ENCODE peak calls at places on chromosomes 4 and X, in ten cellular contexts. G, B, E, Z, L, P, V, U, I and A are unnamed samples.

GRCh38 chrX:5415738-5416137 is 812.9 kb downstream of the NLGN4X start:
- DNase-seq in G (no peak), B (no peak), E (no peak), Z (no peak), L (no peak), P (no peak), V (no peak), U (no peak), I (no peak), A (no peak)

GRCh38 chr4:5968246-5968645 is 50.0 kb downstream of the C4orf50 start:
- DNase-seq in G (no peak), B (no peak), E (no peak), Z (no peak), L (no peak), P (no peak), V (no peak), U (peak; percentile 27), I (no peak), A (no peak)

GRCh38 chr4:90753068-90753467 is 625.9 kb downstream of the CCSER1 start:
- DNase-seq in G (no peak), B (no peak), E (no peak), Z (peak; percentile 84), L (no peak), P (no peak), V (no peak), U (no peak), I (peak; percentile 49), A (no peak)

GRCh38 chrX:69307736-69308135 is 142.5 kb upstream of the PJA1 start:
- DNase-seq in G (no peak), B (no peak), E (no peak), Z (no peak), L (no peak), P (no peak), V (no peak), U (no peak), I (no peak), A (no peak)

GRCh38 chr4:148060264-148061138 is 328.6 kb downstream of the ARHGAP10 start:
- DNase-seq in G (no peak), B (no peak), E (peak; percentile 2), Z (no peak), L (peak; percentile 67), P (peak; percentile 76), V (no peak), U (no peak), I (no peak), A (no peak)

GRCh38 chr4:147388016-147388415 is 92.9 kb upstream of the EDNRA start:
- DNase-seq in G (no peak), B (no peak), E (no peak), Z (no peak), L (no peak), P (no peak), V (no peak), U (no peak), I (no peak), A (no peak)

GRCh38 chr4:158169516-158169915 is 3.3 kb downstream of the GASK1B start:
- DNase-seq in G (no peak), B (no peak), E (no peak), Z (no peak), L (no peak), P (no peak), V (no peak), U (no peak), I (no peak), A (no peak)

GRCh38 chr4:173522160-173522873 is 7.7 kb downstream of the HAND2 start:
- DNase-seq in G (peak; percentile 93), B (no peak), E (peak; percentile 72), Z (peak; percentile 80), L (no peak), P (no peak), V (peak; percentile 81), U (no peak), I (peak; percentile 81), A (peak; percentile 59)

GRCh38 chr4:147511005-147511660 is 30.2 kb downstream of the EDNRA start:
- DNase-seq in G (no peak), B (no peak), E (no peak), Z (no peak), L (no peak), P (no peak), V (no peak), U (no peak), I (no peak), A (no peak)

GRCh38 chr4:127709456-127709855 is 20.7 kb upstream of the SLC25A31 start:
- DNase-seq in G (no peak), B (no peak), E (peak; percentile 25), Z (no peak), L (no peak), P (no peak), V (no peak), U (no peak), I (no peak), A (no peak)

GRCh38 chr4:52173470-52174055 is 122.5 kb downstream of the SPATA18 start:
- DNase-seq in G (peak; percentile 39), B (no peak), E (no peak), Z (no peak), L (no peak), P (no peak), V (no peak), U (no peak), I (no peak), A (no peak)

GRCh38 chr4:82801910-82802521 is 3.4 kb upstream of the SCD5 start:
- DNase-seq in G (no peak), B (no peak), E (no peak), Z (no peak), L (no peak), P (no peak), V (no peak), U (no peak), I (no peak), A (no peak)

GRCh38 chr4:109873791-109874514 is 26.0 kb downstream of the LRIT3 start:
- DNase-seq in G (no peak), B (no peak), E (no peak), Z (no peak), L (no peak), P (no peak), V (peak; percentile 17), U (no peak), I (no peak), A (no peak)

GRCh38 chrX:40272141-40272540 is 174.4 kb upstream of the BCOR start:
- DNase-seq in G (no peak), B (no peak), E (no peak), Z (no peak), L (no peak), P (no peak), V (no peak), U (no peak), I (no peak), A (no peak)

GRCh38 chrX:4588893-4589292 is 875.4 kb upstream of the PRKX start:
- DNase-seq in G (no peak), B (no peak), E (no peak), Z (no peak), L (no peak), P (no peak), V (no peak), U (no peak), I (no peak), A (no peak)

GRCh38 chr4:3112979-3113469 is 38.5 kb downstream of the HTT start:
- DNase-seq in G (no peak), B (no peak), E (no peak), Z (no peak), L (no peak), P (no peak), V (no peak), U (no peak), I (no peak), A (no peak)

GRCh38 chr4:79046191-79046590 is 107.0 kb upstream of the PAQR3 start:
- DNase-seq in G (no peak), B (no peak), E (no peak), Z (no peak), L (no peak), P (no peak), V (no peak), U (no peak), I (no peak), A (no peak)

GRCh38 chr4:79049840-79050520 is 110.7 kb upstream of the PAQR3 start:
- DNase-seq in G (no peak), B (no peak), E (no peak), Z (no peak), L (no peak), P (no peak), V (peak; percentile 39), U (no peak), I (peak; percentile 10), A (no peak)

GRCh38 chr4:79053754-79054153 is 114.5 kb upstream of the PAQR3 start:
- DNase-seq in G (no peak), B (no peak), E (no peak), Z (no peak), L (no peak), P (no peak), V (no peak), U (no peak), I (no peak), A (no peak)

GRCh38 chr4:79048878-79049277 is 109.6 kb upstream of the PAQR3 start:
- DNase-seq in G (no peak), B (no peak), E (no peak), Z (no peak), L (no peak), P (no peak), V (no peak), U (no peak), I (no peak), A (no peak)

GRCh38 chr4:79050521-79050880 is 111.3 kb upstream of the PAQR3 start:
- DNase-seq in G (no peak), B (no peak), E (no peak), Z (peak; percentile 34), L (no peak), P (no peak), V (peak; percentile 27), U (no peak), I (no peak), A (no peak)
- H3K27ac ChIP-seq in G (no peak overlapping the region), B (no peak overlapping the region), E (no peak overlapping the region), Z (no peak overlapping the region), L (no peak overlapping the region), P (no peak overlapping the region), V (no peak overlapping the region), U (no peak overlapping the region), I (no peak overlapping the region), A (no peak overlapping the region)

GRCh38 chrX:12970691-12971202 is 4.2 kb upstream of the TMSB4X start:
- DNase-seq in G (no peak), B (no peak), E (no peak), Z (peak; percentile 78), L (peak; percentile 78), P (peak; percentile 75), V (no peak), U (no peak), I (peak; percentile 70), A (no peak)
- H3K27ac ChIP-seq in G (peak overlapping the region; percentile 8), B (no peak overlapping the region), E (no peak overlapping the region), Z (no peak overlapping the region), L (peak overlapping the region; percentile 83), P (peak overlapping the region; percentile 80), V (peak overlapping the region; percentile 57), U (peak overlapping the region; percentile 83), I (peak overlapping the region; percentile 89), A (peak overlapping the region; percentile 31)

GRCh38 chrX:10099411-10099810 is 57.4 kb upstream of the CLCN4 start:
- DNase-seq in G (no peak), B (no peak), E (no peak), Z (no peak), L (no peak), P (no peak), V (no peak), U (no peak), I (no peak), A (no peak)
- H3K27ac ChIP-seq in G (no peak overlapping the region), B (no peak overlapping the region), E (no peak overlapping the region), Z (no peak overlapping the region), L (peak overlapping the region; percentile 67), P (no peak overlapping the region), V (peak overlapping the region; percentile 45), U (peak overlapping the region; percentile 36), I (no peak overlapping the region), A (no peak overlapping the region)

GRCh38 chr4:156956947-156957346 is 14.7 kb downstream of the PDGFC start:
- DNase-seq in G (no peak), B (no peak), E (no peak), Z (no peak), L (no peak), P (no peak), V (no peak), U (no peak), I (no peak), A (no peak)
- H3K27ac ChIP-seq in G (no peak overlapping the region), B (no peak overlapping the region), E (no peak overlapping the region), Z (no peak overlapping the region), L (no peak overlapping the region), P (no peak overlapping the region), V (no peak overlapping the region), U (no peak overlapping the region), I (no peak overlapping the region), A (no peak overlapping the region)